ENCODE peak calls at places on chromosome 1, in four cellular contexts. V is HEK293T, P is NCI-H2029 treated with DMSO at 0.1 percent for 48 hours, G is brain microvascular endothelial cell. J is an unnamed sample.
A peak's percentile ranks its signal among the peaks of the same experiment; 100 is the strongest.

GRCh38 chr1:154861607-154862094 is 8.4 kb downstream of the KCNN3 start:
- DNase-seq in V (no peak), P (no peak), G (peak; percentile 42), J (no peak)

GRCh38 chr1:66925944-66926343 is 1.2 kb downstream of the MIER1 start:
- DNase-seq in G (no peak), V (no peak), P (no peak), J (no peak)

GRCh38 chr1:157540852-157541251 is 11.5 kb downstream of the FCRL5 start:
- DNase-seq in P (no peak), G (no peak), V (no peak), J (no peak)

GRCh38 chr1:227762231-227762911 is 27.1 kb downstream of the SNAP47 start:
- DNase-seq in V (peak; percentile 98), P (peak; percentile 58), G (peak; percentile 66), J (peak; percentile 33)

GRCh38 chr1:235883261-235883927 is 16.7 kb upstream of the LYST start:
- DNase-seq in P (peak; percentile 46), V (no peak), G (peak; percentile 89), J (peak; percentile 93)

GRCh38 chr1:200960948-200961340 is 62.6 kb downstream of the KIF21B start:
- DNase-seq in G (no peak), V (no peak), P (no peak), J (no peak)

GRCh38 chr1:66439028-66439427 is 94.9 kb upstream of the SGIP1 start:
- DNase-seq in P (no peak), V (no peak), G (no peak), J (peak; percentile 14)

GRCh38 chr1:172117800-172118199 is 276.5 kb downstream of the DNM3 start:
- DNase-seq in V (no peak), G (no peak), P (no peak), J (no peak)

GRCh38 chr1:160205242-160205973 is at the start of gene PEA15:
- DNase-seq in V (peak; percentile 91), P (no peak), G (peak; percentile 35), J (no peak)

GRCh38 chr1:244314921-244315544 is 136.7 kb downstream of the ADSS2 start:
- DNase-seq in P (no peak), V (no peak), G (no peak), J (peak; percentile 24)

GRCh38 chr1:12456979-12457378 is 161.0 kb downstream of the DHRS3 start:
- DNase-seq in V (no peak), G (no peak), P (no peak), J (no peak)

GRCh38 chr1:11858968-11859871 is 475 bp upstream of the NPPB start:
- DNase-seq in P (no peak), V (peak; percentile 81), G (peak; percentile 57), J (peak; percentile 12)

GRCh38 chr1:212557739-212558664 is 50.6 kb upstream of the ATF3 start:
- DNase-seq in P (no peak), G (no peak), V (peak; percentile 40), J (no peak)

GRCh38 chr1:197437891-197438853 is 170.1 kb downstream of the CRB1 start:
- DNase-seq in G (no peak), P (no peak), V (no peak), J (no peak)

GRCh38 chr1:107804134-107804533 is 160.8 kb downstream of the VAV3 start:
- DNase-seq in V (no peak), G (no peak), P (no peak), J (no peak)

GRCh38 chr1:13730751-13731482 is 30.9 kb downstream of the PRDM2 start:
- DNase-seq in P (no peak), V (no peak), G (no peak), J (no peak)

GRCh38 chr1:173164178-173164577 is 43.0 kb downstream of the TNFSF4 start:
- DNase-seq in P (no peak), G (no peak), V (no peak), J (no peak)

GRCh38 chr1:156789621-156790318 is 22.4 kb downstream of the PRCC start:
- DNase-seq in V (no peak), G (no peak), P (no peak), J (no peak)

GRCh38 chr1:109767596-109768334 is 4.0 kb upstream of the EPS8L3 start:
- DNase-seq in G (no peak), V (no peak), P (no peak), J (no peak)

GRCh38 chr1:209618756-209619420 is 33.3 kb downstream of the LAMB3 start:
- DNase-seq in V (no peak), G (no peak), P (no peak), J (peak; percentile 19)

GRCh38 chr1:43975249-43975961 is 645 bp downstream of the ATP6V0B start:
- DNase-seq in P (no peak), V (no peak), G (no peak), J (no peak)

GRCh38 chr1:11736746-11737639 is 1.1 kb downstream of the AGTRAP start:
- DNase-seq in P (no peak), V (peak; percentile 34), G (peak; percentile 63), J (peak; percentile 67)

GRCh38 chr1:204077979-204078696 is 5.2 kb downstream of the SOX13 start:
- DNase-seq in P (peak; percentile 66), G (peak; percentile 51), V (no peak), J (no peak)

GRCh38 chr1:233394860-233395717 is 67.6 kb downstream of the MAP3K21 start:
- DNase-seq in G (peak; percentile 70), P (peak; percentile 71), V (peak; percentile 73), J (peak; percentile 11)

GRCh38 chr1:4366091-4366490 is 288.3 kb upstream of the AJAP1 start:
- DNase-seq in G (no peak), P (no peak), V (no peak), J (no peak)

GRCh38 chr1:8423702-8424538 is 106.0 kb downstream of the SLC45A1 start:
- DNase-seq in P (no peak), V (peak; percentile 67), G (peak; percentile 49), J (peak; percentile 36)

GRCh38 chr1:161989108-161989507 is 34.6 kb downstream of the OLFML2B start:
- DNase-seq in V (no peak), G (no peak), P (no peak), J (no peak)

GRCh38 chr1:121558514-121558913 is 373.7 kb downstream of the SRGAP2C start:
- DNase-seq in P (no peak), G (peak; percentile 73), V (no peak), J (peak; percentile 64)

GRCh38 chr1:211511947-211512346 is 20.0 kb upstream of the RD3 start:
- DNase-seq in P (no peak), G (peak; percentile 63), V (no peak), J (peak; percentile 25)

GRCh38 chr1:54407201-54407956 is 1.2 kb upstream of the SSBP3 start:
- DNase-seq in P (peak; percentile 99), G (peak; percentile 85), V (peak; percentile 86), J (peak; percentile 80)

GRCh38 chr1:116510361-116510760 is 60.5 kb downstream of the CD58 start:
- DNase-seq in V (no peak), P (no peak), G (no peak), J (no peak)

GRCh38 chr1:207970329-207971038 is 59.6 kb upstream of the CD34 start:
- DNase-seq in G (no peak), P (no peak), V (no peak), J (no peak)

GRCh38 chr1:1621173-1621661 is 5.9 kb downstream of the MIB2 start:
- DNase-seq in G (no peak), P (no peak), V (no peak), J (no peak)

GRCh38 chr1:61184035-61184713 is 101.8 kb downstream of the NFIA start:
- DNase-seq in P (peak; percentile 99), G (peak; percentile 90), V (peak; percentile 37), J (peak; percentile 67)

GRCh38 chr1:229318056-229318455 is 24.8 kb downstream of the CCSAP start:
- DNase-seq in P (no peak), G (peak; percentile 39), V (no peak), J (no peak)